ENCODE peak calls at places on chromosomes 3 and 15, in six cellular contexts. One of them, this sample, is unnamed.

GRCh38 chr3:105473521-105474223 is 107.0 kb downstream of the ALCAM start:
- DNase-seq in NCI-H2081 treated with DMSO at 0.1 percent for 48 hours: no peak
- DNase-seq in NCI-H510A treated with DMSO at 0.1 percent for 48 hours: no peak
- DNase-seq in NCI-H2227 treated with DMSO at 0.1 percent for 48 hours: no peak
- DNase-seq in NCI-H1048: no peak
- DNase-seq in A172: peak; percentile 14
- DNase-seq in this sample: no peak

GRCh38 chr15:42498212-42499038 is 3.0 kb downstream of the SNAP23 start:
- DNase-seq in A172: no peak
- DNase-seq in NCI-H1048: no peak
- DNase-seq in NCI-H2081 treated with DMSO at 0.1 percent for 48 hours: no peak
- DNase-seq in NCI-H510A treated with DMSO at 0.1 percent for 48 hours: no peak
- DNase-seq in NCI-H2227 treated with DMSO at 0.1 percent for 48 hours: no peak
- DNase-seq in this sample: no peak

GRCh38 chr15:90300988-90301715 is 35.7 kb downstream of the NGRN start:
- DNase-seq in NCI-H2081 treated with DMSO at 0.1 percent for 48 hours: no peak
- DNase-seq in NCI-H1048: no peak
- DNase-seq in A172: peak; percentile 59
- DNase-seq in NCI-H510A treated with DMSO at 0.1 percent for 48 hours: peak; percentile 23
- DNase-seq in NCI-H2227 treated with DMSO at 0.1 percent for 48 hours: peak; percentile 26
- DNase-seq in this sample: peak; percentile 23

GRCh38 chr3:171994646-171995441 is 44.5 kb upstream of the FNDC3B start:
- DNase-seq in NCI-H1048: no peak
- DNase-seq in NCI-H510A treated with DMSO at 0.1 percent for 48 hours: no peak
- DNase-seq in NCI-H2227 treated with DMSO at 0.1 percent for 48 hours: no peak
- DNase-seq in NCI-H2081 treated with DMSO at 0.1 percent for 48 hours: no peak
- DNase-seq in A172: peak; percentile 33
- DNase-seq in this sample: no peak

GRCh38 chr15:63256433-63256884 is 20.9 kb upstream of the APH1B start:
- DNase-seq in NCI-H510A treated with DMSO at 0.1 percent for 48 hours: no peak
- DNase-seq in NCI-H1048: no peak
- DNase-seq in NCI-H2081 treated with DMSO at 0.1 percent for 48 hours: no peak
- DNase-seq in NCI-H2227 treated with DMSO at 0.1 percent for 48 hours: no peak
- DNase-seq in A172: peak; percentile 78
- DNase-seq in this sample: peak; percentile 71

GRCh38 chr15:96457852-96458251 is 127.4 kb downstream of the NR2F2 start:
- DNase-seq in NCI-H2227 treated with DMSO at 0.1 percent for 48 hours: no peak
- DNase-seq in NCI-H1048: no peak
- DNase-seq in NCI-H2081 treated with DMSO at 0.1 percent for 48 hours: no peak
- DNase-seq in A172: no peak
- DNase-seq in NCI-H510A treated with DMSO at 0.1 percent for 48 hours: no peak
- DNase-seq in this sample: no peak

GRCh38 chr15:65638681-65639089 is 16.9 kb downstream of the SLC24A1 start:
- DNase-seq in A172: peak; percentile 62
- DNase-seq in NCI-H2227 treated with DMSO at 0.1 percent for 48 hours: peak; percentile 64
- DNase-seq in NCI-H2081 treated with DMSO at 0.1 percent for 48 hours: no peak
- DNase-seq in NCI-H510A treated with DMSO at 0.1 percent for 48 hours: peak; percentile 63
- DNase-seq in NCI-H1048: peak; percentile 14
- DNase-seq in this sample: peak; percentile 64

GRCh38 chr3:56484096-56484495 is 15.8 kb upstream of the ERC2 start:
- DNase-seq in NCI-H1048: no peak
- DNase-seq in NCI-H2227 treated with DMSO at 0.1 percent for 48 hours: no peak
- DNase-seq in NCI-H2081 treated with DMSO at 0.1 percent for 48 hours: no peak
- DNase-seq in NCI-H510A treated with DMSO at 0.1 percent for 48 hours: no peak
- DNase-seq in A172: no peak
- DNase-seq in this sample: no peak

GRCh38 chr3:172512363-172512762 is 10.9 kb downstream of the TNFSF10 start:
- DNase-seq in NCI-H2081 treated with DMSO at 0.1 percent for 48 hours: no peak
- DNase-seq in NCI-H2227 treated with DMSO at 0.1 percent for 48 hours: no peak
- DNase-seq in NCI-H1048: no peak
- DNase-seq in A172: peak; percentile 51
- DNase-seq in NCI-H510A treated with DMSO at 0.1 percent for 48 hours: no peak
- DNase-seq in this sample: no peak

GRCh38 chr3:149968216-149968615 is 2.5 kb downstream of the PFN2 start:
- DNase-seq in A172: peak; percentile 61
- DNase-seq in NCI-H2081 treated with DMSO at 0.1 percent for 48 hours: peak; percentile 31
- DNase-seq in NCI-H1048: no peak
- DNase-seq in NCI-H510A treated with DMSO at 0.1 percent for 48 hours: peak; percentile 68
- DNase-seq in NCI-H2227 treated with DMSO at 0.1 percent for 48 hours: peak; percentile 10
- DNase-seq in this sample: no peak

GRCh38 chr3:119812491-119813058 is 30.7 kb downstream of the NR1I2 start:
- DNase-seq in NCI-H2081 treated with DMSO at 0.1 percent for 48 hours: no peak
- DNase-seq in A172: no peak
- DNase-seq in NCI-H2227 treated with DMSO at 0.1 percent for 48 hours: no peak
- DNase-seq in NCI-H510A treated with DMSO at 0.1 percent for 48 hours: no peak
- DNase-seq in NCI-H1048: no peak
- DNase-seq in this sample: no peak

GRCh38 chr15:34282384-34282783 is 55.2 kb downstream of the SLC12A6 start:
- DNase-seq in NCI-H1048: no peak
- DNase-seq in NCI-H2081 treated with DMSO at 0.1 percent for 48 hours: no peak
- DNase-seq in A172: no peak
- DNase-seq in NCI-H510A treated with DMSO at 0.1 percent for 48 hours: no peak
- DNase-seq in NCI-H2227 treated with DMSO at 0.1 percent for 48 hours: no peak
- DNase-seq in this sample: no peak

GRCh38 chr3:24160424-24160823 is 215.3 kb downstream of the NR1D2 start:
- DNase-seq in NCI-H2081 treated with DMSO at 0.1 percent for 48 hours: no peak
- DNase-seq in NCI-H1048: no peak
- DNase-seq in A172: peak; percentile 42
- DNase-seq in NCI-H510A treated with DMSO at 0.1 percent for 48 hours: no peak
- DNase-seq in NCI-H2227 treated with DMSO at 0.1 percent for 48 hours: no peak
- DNase-seq in this sample: no peak

GRCh38 chr15:39235084-39235795 is 345.6 kb upstream of the THBS1 start:
- DNase-seq in NCI-H1048: no peak
- DNase-seq in NCI-H2081 treated with DMSO at 0.1 percent for 48 hours: no peak
- DNase-seq in NCI-H2227 treated with DMSO at 0.1 percent for 48 hours: no peak
- DNase-seq in A172: peak; percentile 41
- DNase-seq in NCI-H510A treated with DMSO at 0.1 percent for 48 hours: no peak
- DNase-seq in this sample: no peak

GRCh38 chr3:30347679-30348216 is 258.7 kb upstream of the TGFBR2 start:
- DNase-seq in A172: peak; percentile 86
- DNase-seq in NCI-H2081 treated with DMSO at 0.1 percent for 48 hours: no peak
- DNase-seq in NCI-H1048: no peak
- DNase-seq in NCI-H510A treated with DMSO at 0.1 percent for 48 hours: no peak
- DNase-seq in NCI-H2227 treated with DMSO at 0.1 percent for 48 hours: no peak
- DNase-seq in this sample: peak; percentile 30

GRCh38 chr3:4505688-4506558 is 12.8 kb downstream of the ITPR1 start:
- DNase-seq in A172: no peak
- DNase-seq in NCI-H1048: no peak
- DNase-seq in NCI-H2081 treated with DMSO at 0.1 percent for 48 hours: no peak
- DNase-seq in NCI-H2227 treated with DMSO at 0.1 percent for 48 hours: no peak
- DNase-seq in NCI-H510A treated with DMSO at 0.1 percent for 48 hours: no peak
- DNase-seq in this sample: no peak

GRCh38 chr3:123331006-123331405 is 117.9 kb downstream of the ADCY5 start:
- DNase-seq in NCI-H2227 treated with DMSO at 0.1 percent for 48 hours: no peak
- DNase-seq in A172: no peak
- DNase-seq in NCI-H1048: no peak
- DNase-seq in NCI-H510A treated with DMSO at 0.1 percent for 48 hours: no peak
- DNase-seq in NCI-H2081 treated with DMSO at 0.1 percent for 48 hours: no peak
- DNase-seq in this sample: no peak

GRCh38 chr3:9135930-9136525 is 113.4 kb downstream of the SRGAP3 start:
- DNase-seq in NCI-H2081 treated with DMSO at 0.1 percent for 48 hours: no peak
- DNase-seq in NCI-H510A treated with DMSO at 0.1 percent for 48 hours: no peak
- DNase-seq in NCI-H2227 treated with DMSO at 0.1 percent for 48 hours: no peak
- DNase-seq in A172: no peak
- DNase-seq in NCI-H1048: no peak
- DNase-seq in this sample: no peak

GRCh38 chr3:189186093-189186492 is 14.3 kb downstream of the TPRG1 start:
- DNase-seq in NCI-H510A treated with DMSO at 0.1 percent for 48 hours: no peak
- DNase-seq in A172: no peak
- DNase-seq in NCI-H1048: no peak
- DNase-seq in NCI-H2081 treated with DMSO at 0.1 percent for 48 hours: no peak
- DNase-seq in NCI-H2227 treated with DMSO at 0.1 percent for 48 hours: no peak
- DNase-seq in this sample: no peak

GRCh38 chr3:30673425-30674341 is 67.3 kb downstream of the TGFBR2 start:
- DNase-seq in NCI-H2227 treated with DMSO at 0.1 percent for 48 hours: no peak
- DNase-seq in NCI-H510A treated with DMSO at 0.1 percent for 48 hours: no peak
- DNase-seq in NCI-H2081 treated with DMSO at 0.1 percent for 48 hours: no peak
- DNase-seq in A172: no peak
- DNase-seq in NCI-H1048: no peak
- DNase-seq in this sample: no peak

GRCh38 chr3:108130247-108130646 is 39.4 kb upstream of the CD47 start:
- DNase-seq in A172: no peak
- DNase-seq in NCI-H1048: no peak
- DNase-seq in NCI-H510A treated with DMSO at 0.1 percent for 48 hours: no peak
- DNase-seq in NCI-H2081 treated with DMSO at 0.1 percent for 48 hours: no peak
- DNase-seq in NCI-H2227 treated with DMSO at 0.1 percent for 48 hours: no peak
- DNase-seq in this sample: no peak

GRCh38 chr3:30642715-30643361 is 36.4 kb downstream of the TGFBR2 start:
- DNase-seq in NCI-H510A treated with DMSO at 0.1 percent for 48 hours: no peak
- DNase-seq in NCI-H1048: no peak
- DNase-seq in NCI-H2227 treated with DMSO at 0.1 percent for 48 hours: no peak
- DNase-seq in A172: no peak
- DNase-seq in NCI-H2081 treated with DMSO at 0.1 percent for 48 hours: no peak
- DNase-seq in this sample: no peak

GRCh38 chr3:61682671-61683408 is 121.5 kb downstream of the PTPRG start:
- DNase-seq in A172: peak; percentile 23
- DNase-seq in NCI-H1048: peak; percentile 67
- DNase-seq in NCI-H2227 treated with DMSO at 0.1 percent for 48 hours: peak; percentile 10
- DNase-seq in NCI-H510A treated with DMSO at 0.1 percent for 48 hours: no peak
- DNase-seq in NCI-H2081 treated with DMSO at 0.1 percent for 48 hours: no peak
- DNase-seq in this sample: peak; percentile 76

GRCh38 chr3:52388348-52388821 is 56.5 kb downstream of the SEMA3G start:
- DNase-seq in NCI-H2081 treated with DMSO at 0.1 percent for 48 hours: no peak
- DNase-seq in A172: no peak
- DNase-seq in NCI-H1048: no peak
- DNase-seq in NCI-H510A treated with DMSO at 0.1 percent for 48 hours: no peak
- DNase-seq in NCI-H2227 treated with DMSO at 0.1 percent for 48 hours: no peak
- DNase-seq in this sample: no peak

GRCh38 chr3:189863031-189863430 is 231.8 kb downstream of the TP63 start:
- DNase-seq in NCI-H2227 treated with DMSO at 0.1 percent for 48 hours: no peak
- DNase-seq in NCI-H2081 treated with DMSO at 0.1 percent for 48 hours: no peak
- DNase-seq in A172: no peak
- DNase-seq in NCI-H510A treated with DMSO at 0.1 percent for 48 hours: no peak
- DNase-seq in NCI-H1048: no peak
- DNase-seq in this sample: no peak

GRCh38 chr3:11591401-11592266 is 52.1 kb downstream of the VGLL4 start:
- DNase-seq in NCI-H2081 treated with DMSO at 0.1 percent for 48 hours: no peak
- DNase-seq in NCI-H510A treated with DMSO at 0.1 percent for 48 hours: peak; percentile 6
- DNase-seq in NCI-H2227 treated with DMSO at 0.1 percent for 48 hours: peak; percentile 65
- DNase-seq in NCI-H1048: peak; percentile 59
- DNase-seq in A172: peak; percentile 44
- DNase-seq in this sample: peak; percentile 91

GRCh38 chr15:58235961-58236360 is 97.8 kb downstream of the AQP9 start:
- DNase-seq in NCI-H1048: no peak
- DNase-seq in NCI-H2227 treated with DMSO at 0.1 percent for 48 hours: no peak
- DNase-seq in NCI-H510A treated with DMSO at 0.1 percent for 48 hours: no peak
- DNase-seq in A172: no peak
- DNase-seq in NCI-H2081 treated with DMSO at 0.1 percent for 48 hours: no peak
- DNase-seq in this sample: no peak

GRCh38 chr15:49675051-49675450 is 54.2 kb downstream of the DTWD1 start:
- DNase-seq in NCI-H510A treated with DMSO at 0.1 percent for 48 hours: peak; percentile 1
- DNase-seq in NCI-H1048: no peak
- DNase-seq in A172: peak; percentile 74
- DNase-seq in NCI-H2081 treated with DMSO at 0.1 percent for 48 hours: no peak
- DNase-seq in NCI-H2227 treated with DMSO at 0.1 percent for 48 hours: no peak
- DNase-seq in this sample: no peak

GRCh38 chr3:18988619-18989229 is 159.6 kb upstream of the KCNH8 start:
- DNase-seq in NCI-H510A treated with DMSO at 0.1 percent for 48 hours: peak; percentile 38
- DNase-seq in NCI-H1048: no peak
- DNase-seq in A172: peak; percentile 48
- DNase-seq in NCI-H2081 treated with DMSO at 0.1 percent for 48 hours: peak; percentile 8
- DNase-seq in NCI-H2227 treated with DMSO at 0.1 percent for 48 hours: peak; percentile 23
- DNase-seq in this sample: peak; percentile 43

GRCh38 chr3:138184994-138185393 is 2.1 kb upstream of the ARMC8 start:
- DNase-seq in NCI-H510A treated with DMSO at 0.1 percent for 48 hours: no peak
- DNase-seq in NCI-H1048: no peak
- DNase-seq in NCI-H2081 treated with DMSO at 0.1 percent for 48 hours: no peak
- DNase-seq in A172: peak; percentile 5
- DNase-seq in NCI-H2227 treated with DMSO at 0.1 percent for 48 hours: no peak
- DNase-seq in this sample: no peak

GRCh38 chr3:30635072-30635471 is 28.7 kb downstream of the TGFBR2 start:
- DNase-seq in NCI-H2081 treated with DMSO at 0.1 percent for 48 hours: no peak
- DNase-seq in NCI-H1048: no peak
- DNase-seq in A172: no peak
- DNase-seq in NCI-H510A treated with DMSO at 0.1 percent for 48 hours: no peak
- DNase-seq in NCI-H2227 treated with DMSO at 0.1 percent for 48 hours: no peak
- DNase-seq in this sample: no peak

GRCh38 chr3:35183915-35184675 is 455.2 kb upstream of the ARPP21 start:
- DNase-seq in NCI-H2081 treated with DMSO at 0.1 percent for 48 hours: no peak
- DNase-seq in NCI-H2227 treated with DMSO at 0.1 percent for 48 hours: no peak
- DNase-seq in A172: peak; percentile 82
- DNase-seq in NCI-H1048: no peak
- DNase-seq in NCI-H510A treated with DMSO at 0.1 percent for 48 hours: no peak
- DNase-seq in this sample: no peak

GRCh38 chr3:61562810-61563613 is 1.6 kb downstream of the PTPRG start:
- DNase-seq in NCI-H2227 treated with DMSO at 0.1 percent for 48 hours: no peak
- DNase-seq in NCI-H510A treated with DMSO at 0.1 percent for 48 hours: peak; percentile 2
- DNase-seq in A172: no peak
- DNase-seq in NCI-H1048: no peak
- DNase-seq in NCI-H2081 treated with DMSO at 0.1 percent for 48 hours: no peak
- DNase-seq in this sample: no peak

GRCh38 chr15:98955980-98956723 is 51.4 kb downstream of the PGPEP1L start:
- DNase-seq in NCI-H2081 treated with DMSO at 0.1 percent for 48 hours: no peak
- DNase-seq in NCI-H2227 treated with DMSO at 0.1 percent for 48 hours: no peak
- DNase-seq in A172: no peak
- DNase-seq in NCI-H510A treated with DMSO at 0.1 percent for 48 hours: no peak
- DNase-seq in NCI-H1048: no peak
- DNase-seq in this sample: no peak

GRCh38 chr3:25171118-25171912 is 256.7 kb upstream of the RARB start:
- DNase-seq in NCI-H1048: peak; percentile 30
- DNase-seq in NCI-H2227 treated with DMSO at 0.1 percent for 48 hours: no peak
- DNase-seq in NCI-H510A treated with DMSO at 0.1 percent for 48 hours: no peak
- DNase-seq in A172: no peak
- DNase-seq in NCI-H2081 treated with DMSO at 0.1 percent for 48 hours: no peak
- DNase-seq in this sample: peak; percentile 97